ENCODE peak calls at places on chromosomes 12 and 14, in four cellular contexts. One of them, this sample, is unnamed.

GRCh38 chr14:101017806-101018560 is 114.5 kb upstream of the RTL1 start:
- DNase-seq in occipital lobe: no peak
- DNase-seq in HEK293T: no peak
- DNase-seq in DMS53: no peak
- DNase-seq in this sample: no peak

GRCh38 chr12:121096199-121096798 is 36.4 kb upstream of the P2RX7 start:
- DNase-seq in occipital lobe: no peak
- DNase-seq in HEK293T: no peak
- DNase-seq in DMS53: no peak
- DNase-seq in this sample: no peak

GRCh38 chr12:120013659-120014380 is 24.8 kb downstream of the BICDL1 start:
- DNase-seq in occipital lobe: no peak
- DNase-seq in HEK293T: no peak
- DNase-seq in DMS53: peak
- DNase-seq in this sample: no peak

GRCh38 chr12:85697003-85697402 is 139.2 kb downstream of the RASSF9 start:
- DNase-seq in occipital lobe: no peak
- DNase-seq in HEK293T: no peak
- DNase-seq in DMS53: no peak
- DNase-seq in this sample: no peak

GRCh38 chr14:105050551-105050897 is 14.7 kb downstream of the GPR132 start:
- DNase-seq in occipital lobe: no peak
- DNase-seq in HEK293T: no peak
- DNase-seq in DMS53: peak
- DNase-seq in this sample: no peak

GRCh38 chr14:58947816-58948440 is 240.5 kb upstream of the DAAM1 start:
- DNase-seq in occipital lobe: peak
- DNase-seq in HEK293T: peak
- DNase-seq in DMS53: peak
- DNase-seq in this sample: no peak

GRCh38 chr14:36504805-36505192 is 15.2 kb downstream of the NKX2-1 start:
- DNase-seq in occipital lobe: no peak
- DNase-seq in HEK293T: no peak
- DNase-seq in DMS53: peak
- DNase-seq in this sample: no peak

GRCh38 chr12:41983896-41984295 is 160.8 kb downstream of the GXYLT1 start:
- DNase-seq in occipital lobe: no peak
- DNase-seq in HEK293T: no peak
- DNase-seq in DMS53: no peak
- DNase-seq in this sample: no peak

GRCh38 chr12:5840900-5841299 is 104.2 kb downstream of the ANO2 start:
- DNase-seq in occipital lobe: no peak
- DNase-seq in HEK293T: no peak
- DNase-seq in DMS53: peak
- DNase-seq in this sample: no peak

GRCh38 chr12:93308281-93308680 is 69.4 kb upstream of the NUDT4 start:
- DNase-seq in occipital lobe: no peak
- DNase-seq in HEK293T: no peak
- DNase-seq in DMS53: no peak
- DNase-seq in this sample: no peak

GRCh38 chr12:7113389-7113871 is 4.4 kb upstream of the C1RL start:
- DNase-seq in occipital lobe: no peak
- DNase-seq in HEK293T: peak
- DNase-seq in DMS53: peak
- DNase-seq in this sample: no peak

GRCh38 chr14:91377700-91378652 is 39.6 kb downstream of the CCDC88C start:
- DNase-seq in occipital lobe: no peak
- DNase-seq in HEK293T: no peak
- DNase-seq in DMS53: peak
- DNase-seq in this sample: no peak

GRCh38 chr12:32860182-32860581 is 36.4 kb downstream of the PKP2 start:
- DNase-seq in occipital lobe: no peak
- DNase-seq in HEK293T: no peak
- DNase-seq in DMS53: no peak
- DNase-seq in this sample: no peak